ENCODE peak calls at places on chromosomes 2 and 18, in eight cellular contexts. O is left ventricle myocardium superior; K is activated CD8-positive, alpha-beta memory T cell treated with anti-CD3 and anti-CD28 coated beads, Interleukin-2, amount 10 ng/mL, durations not matched to agents 7 days and 5 days; J is pancreas; P is heart right ventricle; D is A549; B is PC-3; T is gastroesophageal sphincter. N is an unnamed sample.

GRCh38 chr18:32770181-32770650 is 2.6 kb downstream of the KLHL14 start:
- ATAC-seq in T (peak; percentile 29), K (no peak), J (peak; percentile 53), O (no peak), D (no peak), P (peak; percentile 34), B (no peak), N (no peak)

GRCh38 chr2:181944164-181944913 is 41.3 kb upstream of the PPP1R1C start:
- ATAC-seq in K (no peak), J (peak; percentile 14), T (no peak), B (no peak), D (no peak), P (no peak), O (no peak), N (no peak)

GRCh38 chr2:216664593-216665034 is 30.7 kb downstream of the IGFBP5 start:
- ATAC-seq in O (no peak), D (no peak), K (no peak), T (no peak), B (no peak), P (no peak), J (no peak), N (no peak)

GRCh38 chr18:80033181-80034067 is 810 bp upstream of the RBFA start:
- ATAC-seq in P (peak; percentile 76), T (peak; percentile 83), J (peak; percentile 74), B (peak; percentile 73), D (peak; percentile 88), O (peak; percentile 70), K (peak; percentile 72), N (peak; percentile 56)

GRCh38 chr2:20094142-20094792 is 42.8 kb upstream of the LAPTM4A start:
- ATAC-seq in T (no peak), J (no peak), K (no peak), P (no peak), D (no peak), B (peak; percentile 3), O (no peak), N (peak; percentile 37)

GRCh38 chr2:227398684-227399398 is 11.1 kb upstream of the SCYGR1 start:
- ATAC-seq in P (no peak), K (no peak), T (no peak), J (peak; percentile 55), B (peak; percentile 26), D (no peak), O (no peak), N (no peak)

GRCh38 chr2:28981016-28981441 is at the start of gene TOGARAM2:
- ATAC-seq in O (peak; percentile 61), P (peak; percentile 71), J (peak; percentile 77), B (no peak), D (peak; percentile 4), K (no peak), T (peak; percentile 75), N (no peak)

GRCh38 chr18:56060967-56061541 is 473.1 kb upstream of the TCF4 start:
- ATAC-seq in B (no peak), K (no peak), O (no peak), D (no peak), P (no peak), T (no peak), J (no peak), N (no peak)

GRCh38 chr2:51810197-51810596 is 778.3 kb upstream of the NRXN1 start:
- ATAC-seq in B (no peak), P (no peak), K (no peak), T (no peak), J (no peak), O (no peak), D (no peak), N (no peak)

GRCh38 chr2:226772389-226773179 is 27.0 kb downstream of the IRS1 start:
- ATAC-seq in J (peak; percentile 68), P (peak; percentile 63), O (peak; percentile 60), T (no peak), D (no peak), K (peak; percentile 84), B (peak; percentile 29), N (peak; percentile 75)

GRCh38 chr2:224359569-224359968 is 42.3 kb downstream of the FAM124B start:
- ATAC-seq in T (no peak), J (no peak), K (no peak), B (no peak), O (no peak), D (no peak), P (no peak), N (no peak)

N was measured in activated T-helper 17 cell treated with anti-CD3 and anti-CD28 coated beads, Interleukin-2, amount 50 U/mL, for 72 hours.